ENCODE peak calls at places on chromosomes 11 and 22, in five cellular contexts. B is AG04450; O is stimulated activated CD8-positive, alpha-beta memory T cell treated with anti-CD3 and anti-CD28 coated beads, Interleukin-15, amount 100 ng/mL, for 4 hours; E is activated CD8-positive, alpha-beta memory T cell treated with anti-CD3 and anti-CD28 coated beads for 24 hours; Q is right lobe of liver. M is an unnamed sample.

GRCh38 chr22:38315801-38316339 is 1.4 kb downstream of the CSNK1E start:
- DNase-seq in B (no peak), O (no peak), E (no peak), Q (no peak), M (no peak)

GRCh38 chr11:60939828-60940227 is 12.1 kb downstream of the SLC15A3 start:
- DNase-seq in B (no peak), O (no peak), E (no peak), Q (no peak), M (no peak)

GRCh38 chr22:49693416-49693815 is 134.3 kb downstream of the BRD1 start:
- DNase-seq in B (no peak), O (no peak), E (no peak), Q (no peak), M (no peak)

GRCh38 chr11:74678591-74679512 is 52.4 kb downstream of the CHRDL2 start:
- DNase-seq in B (no peak), O (no peak), E (peak), Q (peak), M (no peak)

GRCh38 chr22:43263645-43264514 is 76.9 kb upstream of the TTLL12 start:
- DNase-seq in B (peak), O (peak), E (peak), Q (peak), M (no peak)

GRCh38 chr11:2101171-2101675 is 38.0 kb downstream of the IGF2 start:
- DNase-seq in B (no peak), O (no peak), E (no peak), Q (no peak), M (no peak)

GRCh38 chr22:36565686-36566085 is 36.7 kb upstream of the EIF3D start:
- DNase-seq in B (no peak), O (no peak), E (no peak), Q (no peak), M (no peak)

GRCh38 chr22:20549232-20549841 is 41.9 kb downstream of the MED15 start:
- DNase-seq in B (no peak), O (no peak), E (no peak), Q (no peak), M (no peak)

GRCh38 chr11:46050065-46050464 is 71.2 kb downstream of the PHF21A start:
- DNase-seq in B (peak), O (no peak), E (no peak), Q (no peak), M (peak)

GRCh38 chr11:35647535-35648092 is 15.0 kb upstream of the TRIM44 start:
- DNase-seq in B (no peak), O (no peak), E (no peak), Q (peak), M (no peak)

GRCh38 chr11:77559686-77560425 is 29.9 kb upstream of the AQP11 start:
- DNase-seq in B (peak), O (no peak), E (no peak), Q (no peak), M (peak)

GRCh38 chr22:47610766-47611165 is 848.3 kb downstream of the TBC1D22A start:
- DNase-seq in B (no peak), O (no peak), E (no peak), Q (no peak), M (no peak)

GRCh38 chr11:121464352-121464946 is 11.7 kb upstream of the SORL1-AS1 start:
- DNase-seq in B (peak), O (peak), E (peak), Q (no peak), M (peak)

GRCh38 chr22:47435826-47436225 is 673.4 kb downstream of the TBC1D22A start:
- DNase-seq in B (no peak), O (no peak), E (no peak), Q (no peak), M (no peak)

GRCh38 chr22:47693606-47694005 is 931.2 kb downstream of the TBC1D22A start:
- DNase-seq in B (no peak), O (no peak), E (no peak), Q (no peak), M (no peak)

GRCh38 chr11:1205987-1206331 is 16.9 kb upstream of the MUC5B start:
- DNase-seq in B (no peak), O (no peak), E (no peak), Q (peak), M (no peak)

GRCh38 chr11:103699656-103700055 is 336.8 kb upstream of the DDI1 start:
- DNase-seq in B (no peak), O (no peak), E (no peak), Q (no peak), M (no peak)

GRCh38 chr22:31244044-31244942 is 32.2 kb downstream of the LIMK2 start:
- DNase-seq in B (peak), O (no peak), E (no peak), Q (no peak), M (peak)

GRCh38 chr11:93251922-93252321 is 54.1 kb upstream of the SLC36A4 start:
- DNase-seq in B (no peak), O (no peak), E (no peak), Q (no peak), M (no peak)

GRCh38 chr11:62236187-62236586 is 5.9 kb upstream of the SCGB1D2 start:
- DNase-seq in B (no peak), O (no peak), E (no peak), Q (no peak), M (no peak)

GRCh38 chr11:35144103-35144741 is 5.3 kb downstream of the CD44 start:
- DNase-seq in B (peak), O (no peak), E (peak), Q (no peak), M (peak)

GRCh38 chr11:124172076-124172475 is 11.1 kb upstream of the OR10D3 start:
- DNase-seq in B (no peak), O (no peak), E (no peak), Q (no peak), M (no peak)

GRCh38 chr11:125345706-125346561 is 150.1 kb downstream of the FEZ1 start:
- DNase-seq in B (peak), O (no peak), E (peak), Q (peak), M (no peak)